ENCODE peak calls at places on chromosomes 7 and 10, in five cellular contexts. J is breast epithelium, Y is IMR-90, E is A549, W is right lobe of liver. T is an unnamed sample.

GRCh38 chr7:111498608-111499007 is 63.7 kb downstream of the IMMP2L start:
- DNase-seq in J (no peak), Y (no peak), W (no peak), E (no peak), T (no peak)

GRCh38 chr10:19845963-19846362 is 29.7 kb downstream of the PLXDC2 start:
- DNase-seq in J (no peak), W (no peak), Y (no peak), E (no peak), T (no peak)

GRCh38 chr7:120857558-120858298 is at the start of gene TSPAN12:
- DNase-seq in W (peak; percentile 92), J (peak; percentile 60), E (peak; percentile 66), Y (peak; percentile 54), T (peak; percentile 90)

GRCh38 chr7:1025747-1026581 is 18.4 kb upstream of the GPR146 start:
- DNase-seq in W (no peak), E (no peak), Y (no peak), J (no peak), T (peak; percentile 73)

GRCh38 chr7:55557666-55558188 is 14.6 kb downstream of the VOPP1 start:
- DNase-seq in E (no peak), J (no peak), Y (no peak), W (no peak), T (no peak)

GRCh38 chr10:122468923-122469781 is 7.8 kb downstream of the HTRA1 start:
- DNase-seq in E (peak; percentile 89), Y (peak; percentile 98), J (peak; percentile 70), W (no peak), T (peak; percentile 28)

GRCh38 chr10:80855348-80855971 is 317.8 kb downstream of the SH2D4B start:
- DNase-seq in E (no peak), J (no peak), W (peak; percentile 29), Y (no peak), T (peak; percentile 60)

GRCh38 chr10:28722065-28722803 is 44.9 kb downstream of the BAMBI start:
- DNase-seq in W (peak; percentile 41), Y (peak; percentile 40), J (no peak), E (peak; percentile 21), T (peak; percentile 68)

GRCh38 chr7:155785536-155785935 is 26.7 kb downstream of the SHH start:
- DNase-seq in Y (peak; percentile 45), W (no peak), E (no peak), J (no peak), T (no peak)

GRCh38 chr7:29987821-29988317 is 1.7 kb downstream of the SCRN1 start:
- DNase-seq in Y (peak; percentile 88), J (no peak), E (peak; percentile 69), W (no peak), T (peak; percentile 58)

GRCh38 chr10:14558025-14558424 is 216.7 kb downstream of the FAM107B start:
- DNase-seq in E (no peak), W (no peak), Y (no peak), J (no peak), T (no peak)
- TF ChIP-seq POLR2A in E (no peak), W (no peak), Y (no peak), J (no peak), T (no peak)

GRCh38 chr10:133236411-133237240 is 1.0 kb upstream of the VENTX start:
- DNase-seq in Y (no peak), W (no peak), J (no peak), E (no peak), T (no peak)

GRCh38 chr10:133235891-133236321 is 1.7 kb upstream of the VENTX start:
- DNase-seq in W (no peak), Y (no peak), J (no peak), E (no peak), T (no peak)

GRCh38 chr10:133239990-133240389 is 2.3 kb downstream of the VENTX start:
- DNase-seq in W (no peak), E (no peak), Y (no peak), J (no peak), T (no peak)

GRCh38 chr10:133237241-133238065 is at the start of gene VENTX:
- DNase-seq in E (no peak), J (no peak), Y (no peak), W (no peak), T (no peak)

GRCh38 chr10:133238066-133238804 is 580 bp downstream of the VENTX start:
- DNase-seq in W (no peak), J (no peak), E (no peak), Y (no peak), T (no peak)
- H3K4me3 ChIP-seq in W (no peak overlapping the region), J (no peak overlapping the region), E (no peak overlapping the region), Y (no peak overlapping the region), T (peak overlapping the region; percentile 64)

GRCh38 chr7:33400214-33400538 is 270.8 kb downstream of the BBS9 start:
- DNase-seq in J (no peak), Y (no peak), E (no peak), W (no peak), T (no peak)
- TF ChIP-seq POLR2A in J (no peak), Y (no peak), E (no peak), W (no peak), T (no peak)

GRCh38 chr7:90709501-90710465 is 113.7 kb downstream of the CDK14 start:
- DNase-seq in E (no peak), J (no peak), W (no peak), Y (peak; percentile 78), T (no peak)
- H3K4me3 ChIP-seq in E (no peak overlapping the region), J (peak overlapping the region; percentile 0), W (no peak overlapping the region), Y (no peak overlapping the region), T (peak overlapping the region; percentile 22)

GRCh38 chr10:95873139-95873538 is 34.6 kb upstream of the CC2D2B start:
- DNase-seq in W (no peak), J (no peak), Y (no peak), E (no peak), T (no peak)
- TF ChIP-seq POLR2A in W (no peak), J (no peak), Y (no peak), E (no peak), T (no peak)

GRCh38 chr7:130794619-130794922 is 60.6 kb upstream of the KLF14 start:
- DNase-seq in Y (no peak), E (no peak), J (no peak), W (no peak), T (no peak)

GRCh38 chr7:130791746-130792145 is 57.7 kb upstream of the KLF14 start:
- DNase-seq in J (no peak), E (no peak), Y (no peak), W (no peak), T (no peak)

GRCh38 chr7:130793855-130794618 is 60.0 kb upstream of the KLF14 start:
- DNase-seq in E (no peak), J (no peak), W (no peak), Y (peak; percentile 22), T (no peak)
- H3K4me3 ChIP-seq in E (peak overlapping the region; percentile 22), J (no peak overlapping the region), W (no peak overlapping the region), Y (peak overlapping the region; percentile 10), T (no peak overlapping the region)

GRCh38 chr7:74253331-74253730 is 868 bp downstream of the RFC2 start:
- DNase-seq in W (no peak), Y (no peak), J (no peak), E (no peak), T (no peak)

GRCh38 chr7:74254858-74255379 is 720 bp upstream of the RFC2 start:
- DNase-seq in E (no peak), W (no peak), Y (no peak), J (no peak), T (peak; percentile 79)

GRCh38 chr7:74256446-74257408 is 2.5 kb upstream of the RFC2 start:
- DNase-seq in J (no peak), W (no peak), Y (peak; percentile 59), E (no peak), T (no peak)

GRCh38 chr7:74252893-74253292 is 1.3 kb downstream of the RFC2 start:
- DNase-seq in W (peak; percentile 77), E (no peak), Y (no peak), J (no peak), T (no peak)

GRCh38 chr7:74253975-74254857 is at the start of gene RFC2:
- DNase-seq in Y (peak; percentile 94), W (peak; percentile 98), J (peak; percentile 95), E (peak; percentile 93), T (peak; percentile 99)
- TF ChIP-seq POLR2A in Y (peak; percentile 87), W (peak; percentile 79), J (peak; percentile 67), E (peak; percentile 77), T (peak; percentile 32)

DNA sequence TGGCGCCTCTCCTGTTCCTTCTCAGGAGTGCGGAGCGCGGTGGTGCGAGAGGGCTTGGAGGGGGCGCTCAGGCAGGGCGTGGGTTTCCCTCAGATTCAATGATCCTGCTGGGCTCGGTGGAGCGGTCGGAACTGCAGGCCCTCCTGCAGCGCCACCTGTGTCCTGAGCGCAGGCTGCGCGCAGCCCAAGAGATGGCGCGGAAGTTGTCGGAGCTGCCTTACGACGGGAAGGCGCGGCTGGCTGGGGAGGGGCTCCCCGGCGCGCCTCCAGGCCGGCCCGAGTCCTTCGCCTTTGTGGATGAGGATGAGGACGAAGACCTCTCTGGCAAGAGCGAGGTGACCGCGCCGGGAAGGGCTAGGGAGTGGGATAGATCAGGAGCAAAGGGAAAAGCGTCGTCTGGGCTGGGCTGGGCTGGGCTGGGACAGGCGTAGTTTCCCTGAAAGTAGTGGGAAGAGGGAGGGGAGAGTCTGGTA is 17.0 kb downstream of the FAM131B start:
- DNase-seq in Y (peak; percentile 32), W (peak; percentile 64), E (peak; percentile 82), J (no peak), T (peak; percentile 90)
- H3K4me3 ChIP-seq in Y (no peak overlapping the region), W (peak overlapping the region; percentile 7), E (peak overlapping the region; percentile 19), J (peak overlapping the region; percentile 28), T (no peak overlapping the region)

T was measured in spleen.